ENCODE peak calls at places on chromosomes 7 and 10, in four cellular contexts. L is EH; C is activated T-helper 9 cell treated with anti-CD3 and anti-CD28 coated beads, Interleukin-2, amount 50 U/mL, for 16 hours; U is NCI-H1694. I is an unnamed sample.
A peak's percentile ranks its signal among the peaks of the same experiment; 100 is the strongest.

GRCh38 chr7:122425731-122426130 is 121.2 kb upstream of the FEZF1 start:
- DNase-seq in L (no peak), U (no peak), C (no peak), I (no peak)

GRCh38 chr10:72319416-72320254 is 35.1 kb downstream of the DNAJB12 start:
- DNase-seq in C (peak; percentile 82), L (peak; percentile 92), U (peak; percentile 51), I (no peak)

GRCh38 chr10:120945801-120946302 is 94.7 kb downstream of the WDR11 start:
- DNase-seq in L (no peak), U (no peak), C (no peak), I (peak; percentile 12)

GRCh38 chr7:11328309-11328708 is 354.6 kb downstream of the PHF14 start:
- DNase-seq in C (no peak), U (peak; percentile 13), L (no peak), I (no peak)

GRCh38 chr10:12500406-12501303 is 151.3 kb downstream of the CAMK1D start:
- DNase-seq in L (no peak), U (no peak), C (no peak), I (no peak)

GRCh38 chr7:154183482-154183881 is 131.3 kb downstream of the DPP6 start:
- DNase-seq in C (no peak), L (no peak), U (no peak), I (peak; percentile 23)

GRCh38 chr7:111137296-111138195 is 46.6 kb downstream of the LRRN3 start:
- DNase-seq in L (peak; percentile 54), U (no peak), C (peak; percentile 1), I (no peak)

GRCh38 chr10:71451754-71452153 is 55.0 kb downstream of the CDH23 start:
- DNase-seq in C (no peak), U (peak; percentile 69), L (no peak), I (no peak)

GRCh38 chr10:6416892-6417512 is 163.1 kb downstream of the PRKCQ start:
- DNase-seq in U (peak; percentile 33), C (no peak), L (peak; percentile 57), I (peak; percentile 37)

GRCh38 chr10:89795840-89796239 is 94.5 kb downstream of the KIF20B start:
- DNase-seq in U (no peak), C (no peak), L (no peak), I (no peak)

GRCh38 chr10:52232561-52233350 is 81.3 kb upstream of the DKK1 start:
- DNase-seq in U (no peak), L (no peak), C (no peak), I (no peak)

GRCh38 chr10:48542471-48543210 is 62.2 kb downstream of the ARHGAP22 start:
- DNase-seq in U (no peak), L (peak; percentile 32), C (no peak), I (no peak)

GRCh38 chr10:70977621-70978020 is 89.3 kb upstream of the PCBD1 start:
- DNase-seq in C (no peak), U (no peak), L (no peak), I (no peak)

GRCh38 chr7:41708621-41709358 is 5.9 kb upstream of the INHBA start:
- DNase-seq in U (no peak), L (no peak), C (no peak), I (no peak)

GRCh38 chr10:72259491-72260214 is 14.1 kb upstream of the DDIT4 start:
- DNase-seq in C (no peak), U (no peak), L (peak; percentile 95), I (peak; percentile 36)

GRCh38 chr7:27159278-27160146 is 3.0 kb upstream of the HOXA7 start:
- DNase-seq in U (no peak), L (no peak), C (no peak), I (no peak)

GRCh38 chr7:94182721-94183120 is 178.6 kb upstream of the BET1 start:
- DNase-seq in L (no peak), C (no peak), U (no peak), I (no peak)

GRCh38 chr7:43636093-43636492 is 53.2 kb downstream of the STK17A start:
- DNase-seq in L (peak; percentile 71), C (no peak), U (no peak), I (no peak)

GRCh38 chr10:113708640-113709039 is 28.9 kb downstream of the CASP7 start:
- DNase-seq in L (no peak), C (no peak), U (no peak), I (no peak)

GRCh38 chr10:69389827-69390490 is 26.8 kb downstream of the TACR2 start:
- DNase-seq in U (no peak), L (peak; percentile 62), C (no peak), I (no peak)

GRCh38 chr7:104368006-104368405 is 39.6 kb downstream of the LHFPL3 start:
- DNase-seq in C (no peak), L (no peak), U (peak; percentile 31), I (no peak)

GRCh38 chr10:45580371-45580770 is 92.2 kb downstream of the ZFAND4 start:
- DNase-seq in C (no peak), U (no peak), L (no peak), I (no peak)

GRCh38 chr7:112502700-112503099 is 21.9 kb downstream of the LSMEM1 start:
- DNase-seq in C (no peak), U (no peak), L (no peak), I (no peak)

GRCh38 chr10:78004215-78005026 is 24.9 kb downstream of the POLR3A start:
- DNase-seq in U (no peak), C (no peak), L (peak; percentile 6), I (peak; percentile 58)

GRCh38 chr10:79385804-79386531 is 38.7 kb downstream of the PPIF start:
- DNase-seq in U (no peak), L (no peak), C (no peak), I (no peak)

GRCh38 chr7:90621892-90622182 is 25.7 kb downstream of the CDK14 start:
- DNase-seq in U (no peak), C (no peak), L (no peak), I (no peak)

GRCh38 chr10:53786236-53786635 is 1013.7 kb upstream of the MBL2 start:
- DNase-seq in C (no peak), L (no peak), U (no peak), I (no peak)

GRCh38 chr7:39613577-39613976 is 9.8 kb upstream of the RALA start:
- DNase-seq in C (no peak), U (no peak), L (peak; percentile 60), I (no peak)

GRCh38 chr10:103772096-103772845 is 83.1 kb downstream of the SH3PXD2A start:
- DNase-seq in C (peak; percentile 28), U (peak; percentile 24), L (peak; percentile 91), I (peak; percentile 76)

GRCh38 chr10:5464521-5464920 is 34.8 kb downstream of the CALML5 start:
- DNase-seq in C (no peak), L (peak; percentile 27), U (no peak), I (no peak)

GRCh38 chr7:1019789-1020610 is 24.3 kb upstream of the GPR146 start:
- DNase-seq in U (no peak), L (no peak), C (no peak), I (no peak)

GRCh38 chr7:111132833-111133232 is 41.9 kb downstream of the LRRN3 start:
- DNase-seq in L (peak; percentile 20), U (no peak), C (no peak), I (no peak)